ENCODE peak calls at places on chromosome 14, in four cellular contexts. E is CD8-positive, alpha-beta memory T cell; I is stimulated activated CD4-positive, alpha-beta T cell treated with anti-CD3 and anti-CD28 coated beads, Interleukin-15, amount 100 ng/mL, for 1 hour; O is HuH-7.5. D is an unnamed sample.

GRCh38 chr14:102571478-102572042 is 20.9 kb upstream of the RCOR1 start:
- DNase-seq in E (no peak), I (no peak), O (no peak), D (no peak)

GRCh38 chr14:67359319-67359774 is 257 bp downstream of the ATP6V1D start:
- DNase-seq in E (no peak), I (no peak), O (no peak), D (no peak)

GRCh38 chr14:56331815-56332214 is 213.6 kb downstream of the PELI2 start:
- DNase-seq in E (no peak), I (no peak), O (no peak), D (no peak)

GRCh38 chr14:105052110-105052458 is 13.1 kb downstream of the GPR132 start:
- DNase-seq in E (no peak), I (no peak), O (no peak), D (no peak)

GRCh38 chr14:92457018-92457565 is 56.5 kb upstream of the RIN3 start:
- DNase-seq in E (no peak), I (no peak), O (no peak), D (no peak)

GRCh38 chr14:69850086-69850735 is 29.0 kb upstream of the SMOC1 start:
- DNase-seq in E (no peak), I (no peak), O (no peak), D (no peak)

GRCh38 chr14:56115471-56115870 is 2.7 kb upstream of the PELI2 start:
- DNase-seq in E (no peak), I (no peak), O (no peak), D (no peak)

GRCh38 chr14:35632276-35633071 is 98.5 kb downstream of the INSM2 start:
- DNase-seq in E (no peak), I (no peak), O (no peak), D (no peak)

GRCh38 chr14:76434220-76434619 is 58.3 kb downstream of the ESRRB start:
- DNase-seq in E (no peak), I (no peak), O (no peak), D (no peak)

GRCh38 chr14:77131206-77131605 is 10.4 kb downstream of the ZDHHC22 start:
- DNase-seq in E (no peak), I (no peak), O (no peak), D (no peak)

GRCh38 chr14:102789349-102789748 is 12.1 kb downstream of the TRAF3 start:
- DNase-seq in E (no peak), I (no peak), O (no peak), D (no peak)

GRCh38 chr14:22544881-22545420 is 44.1 kb downstream of the DAD1 start:
- DNase-seq in E (no peak), I (no peak), O (no peak), D (no peak)

GRCh38 chr14:20801726-20802125 is 918 bp downstream of the RNASE1 start:
- DNase-seq in E (no peak), I (no peak), O (no peak), D (peak)

GRCh38 chr14:74620497-74620921 is 8.5 kb upstream of the LTBP2 start:
- DNase-seq in E (no peak), I (no peak), O (no peak), D (no peak)

GRCh38 chr14:61462566-61463195 is 141.3 kb downstream of the PRKCH start:
- DNase-seq in E (no peak), I (no peak), O (no peak), D (no peak)

GRCh38 chr14:92135269-92135668 is 13.5 kb downstream of the CPSF2 start:
- DNase-seq in E (no peak), I (no peak), O (no peak), D (no peak)

GRCh38 chr14:24377660-24378059 is 9.7 kb downstream of the NFATC4 start:
- DNase-seq in E (no peak), I (no peak), O (no peak), D (no peak)

GRCh38 chr14:23358042-23358441 is 5.4 kb upstream of the SLC22A17 start:
- DNase-seq in E (no peak), I (no peak), O (no peak), D (no peak)

GRCh38 chr14:91220581-91221000 is 23.9 kb downstream of the GPR68 start:
- DNase-seq in E (no peak), I (no peak), O (no peak), D (no peak)

GRCh38 chr14:68713782-68714181 is 79.1 kb downstream of the ZFP36L1 start:
- DNase-seq in E (peak), I (no peak), O (no peak), D (no peak)

GRCh38 chr14:50373959-50374358 is 22.7 kb downstream of the CDKL1 start:
- DNase-seq in E (no peak), I (no peak), O (no peak), D (no peak)

GRCh38 chr14:73895939-73896338 is 9.3 kb downstream of the ZNF410 start:
- DNase-seq in E (no peak), I (no peak), O (no peak), D (no peak)